ENCODE peak calls at places on chromosomes 7 and 10, in ten cellular contexts. T is GM06990, Y is neural progenitor cell, X is foreskin fibroblast, S is tibial artery, C is OCI-LY7, P is HFF-Myc, W is heart right ventricle, R is choroid plexus epithelial cell, B is AG04450. A is an unnamed sample.

GRCh38 chr7:142053988-142054387 is 57.5 kb upstream of the MGAM2 start:
- DNase-seq in T (no peak), Y (no peak), X (no peak), S (no peak), C (no peak), P (no peak), W (no peak), R (peak), B (no peak), A (no peak)

GRCh38 chr7:94145602-94146001 is 141.4 kb upstream of the BET1 start:
- DNase-seq in T (no peak), Y (no peak), X (peak), S (no peak), C (no peak), P (no peak), W (no peak), R (peak), B (no peak), A (no peak)

GRCh38 chr10:86970152-86970886 is 2.0 kb downstream of the ADIRF start:
- DNase-seq in T (peak), Y (peak), X (peak), S (peak), C (no peak), P (no peak), W (peak), R (no peak), B (no peak), A (no peak)

GRCh38 chr7:12386237-12386839 is 17.3 kb downstream of the VWDE start:
- DNase-seq in T (no peak), Y (peak), X (no peak), S (no peak), C (no peak), P (no peak), W (no peak), R (no peak), B (no peak), A (no peak)

GRCh38 chr7:3087243-3087642 is 43.6 kb upstream of the CARD11 start:
- DNase-seq in T (no peak), Y (peak), X (no peak), S (no peak), C (no peak), P (no peak), W (no peak), R (peak), B (peak), A (no peak)

GRCh38 chr10:48555310-48556042 is 49.4 kb downstream of the ARHGAP22 start:
- DNase-seq in T (no peak), Y (no peak), X (no peak), S (no peak), C (no peak), P (no peak), W (no peak), R (no peak), B (no peak), A (no peak)

GRCh38 chr7:137983308-137984008 is 18.4 kb downstream of the CREB3L2 start:
- DNase-seq in T (no peak), Y (no peak), X (no peak), S (peak), C (no peak), P (no peak), W (peak), R (no peak), B (no peak), A (no peak)

GRCh38 chr7:129644634-129645230 is 33.2 kb downstream of the NRF1 start:
- DNase-seq in T (no peak), Y (peak), X (peak), S (no peak), C (peak), P (no peak), W (no peak), R (peak), B (peak), A (peak)

GRCh38 chr10:103890194-103890658 is 27.8 kb downstream of the STN1 start:
- DNase-seq in T (no peak), Y (no peak), X (no peak), S (no peak), C (no peak), P (no peak), W (peak), R (no peak), B (no peak), A (no peak)

GRCh38 chr7:45601816-45602540 is 27.8 kb downstream of the ADCY1 start:
- DNase-seq in T (no peak), Y (no peak), X (no peak), S (peak), C (no peak), P (no peak), W (no peak), R (no peak), B (no peak), A (no peak)

GRCh38 chr10:84993251-84994035 is 665.1 kb downstream of the CCSER2 start:
- DNase-seq in T (no peak), Y (no peak), X (no peak), S (no peak), C (no peak), P (no peak), W (no peak), R (no peak), B (no peak), A (no peak)

GRCh38 chr7:151075662-151075971 is 5.0 kb downstream of the FASTK start:
- DNase-seq in T (no peak), Y (no peak), X (no peak), S (no peak), C (no peak), P (no peak), W (no peak), R (no peak), B (no peak), A (no peak)

GRCh38 chr10:116667484-116667883 is 46.7 kb downstream of the PNLIPRP2 start:
- DNase-seq in T (no peak), Y (no peak), X (no peak), S (no peak), C (no peak), P (no peak), W (no peak), R (no peak), B (no peak), A (no peak)

GRCh38 chr10:71468363-71469094 is 71.8 kb downstream of the CDH23 start:
- DNase-seq in T (no peak), Y (no peak), X (no peak), S (no peak), C (no peak), P (no peak), W (no peak), R (no peak), B (no peak), A (no peak)

GRCh38 chr7:135192914-135193536 is 18.3 kb downstream of the WDR91 start:
- DNase-seq in T (no peak), Y (no peak), X (no peak), S (peak), C (no peak), P (no peak), W (no peak), R (no peak), B (no peak), A (no peak)

GRCh38 chr10:51629969-51630617 is 69.3 kb downstream of the CSTF2T start:
- DNase-seq in T (no peak), Y (no peak), X (peak), S (no peak), C (no peak), P (no peak), W (peak), R (no peak), B (peak), A (no peak)

GRCh38 chr7:82517059-82517458 is 73.5 kb upstream of the CACNA2D1 start:
- DNase-seq in T (no peak), Y (no peak), X (no peak), S (no peak), C (no peak), P (no peak), W (no peak), R (no peak), B (no peak), A (no peak)

GRCh38 chr10:62916157-62916603 is 100.0 kb upstream of the EGR2 start:
- DNase-seq in T (no peak), Y (no peak), X (peak), S (no peak), C (no peak), P (no peak), W (no peak), R (peak), B (no peak), A (no peak)

GRCh38 chr7:102320601-102321350 is 34.1 kb downstream of the SH2B2 start:
- DNase-seq in T (no peak), Y (no peak), X (no peak), S (no peak), C (no peak), P (no peak), W (no peak), R (no peak), B (no peak), A (no peak)

GRCh38 chr10:120217736-120218135 is 239.3 kb upstream of the PLPP4 start:
- DNase-seq in T (no peak), Y (no peak), X (no peak), S (no peak), C (no peak), P (no peak), W (no peak), R (no peak), B (no peak), A (no peak)

GRCh38 chr10:61478621-61479312 is 25.6 kb upstream of the TMEM26 start:
- DNase-seq in T (no peak), Y (no peak), X (no peak), S (no peak), C (no peak), P (no peak), W (no peak), R (peak), B (no peak), A (no peak)

GRCh38 chr7:13198741-13199140 is 511.3 kb downstream of the ARL4A start:
- DNase-seq in T (no peak), Y (no peak), X (no peak), S (no peak), C (no peak), P (no peak), W (no peak), R (no peak), B (no peak), A (no peak)

GRCh38 chr7:36279251-36279925 is 110.3 kb upstream of the ANLN start:
- DNase-seq in T (peak), Y (no peak), X (no peak), S (peak), C (no peak), P (no peak), W (no peak), R (no peak), B (no peak), A (peak)

GRCh38 chr10:72525277-72525676 is 100.6 kb downstream of the MICU1 start:
- DNase-seq in T (no peak), Y (no peak), X (peak), S (no peak), C (no peak), P (no peak), W (no peak), R (peak), B (no peak), A (no peak)

GRCh38 chr10:97850446-97850845 is 803 bp downstream of the GOLGA7B start:
- DNase-seq in T (no peak), Y (peak), X (no peak), S (no peak), C (no peak), P (no peak), W (no peak), R (no peak), B (no peak), A (no peak)

GRCh38 chr10:30058570-30059132 is 735 bp downstream of the JCAD start:
- DNase-seq in T (no peak), Y (peak), X (no peak), S (no peak), C (no peak), P (no peak), W (no peak), R (peak), B (no peak), A (no peak)

GRCh38 chr7:107934991-107935770 is 44.2 kb downstream of the DLD start:
- DNase-seq in T (no peak), Y (no peak), X (peak), S (no peak), C (no peak), P (no peak), W (no peak), R (peak), B (no peak), A (no peak)

GRCh38 chr10:43862756-43863155 is 214.1 kb upstream of the ZNF32 start:
- DNase-seq in T (no peak), Y (no peak), X (no peak), S (no peak), C (no peak), P (no peak), W (no peak), R (no peak), B (no peak), A (no peak)

GRCh38 chr7:122182081-122182480 is 38.0 kb upstream of the AASS start:
- DNase-seq in T (no peak), Y (no peak), X (no peak), S (no peak), C (no peak), P (no peak), W (no peak), R (no peak), B (no peak), A (no peak)

GRCh38 chr10:45374451-45375052 is 536 bp downstream of the ALOX5 start:
- DNase-seq in T (peak), Y (no peak), X (no peak), S (no peak), C (peak), P (no peak), W (no peak), R (no peak), B (no peak), A (peak)

GRCh38 chr10:81215498-81215897 is 659.5 kb upstream of the NRG3 start:
- DNase-seq in T (no peak), Y (no peak), X (no peak), S (no peak), C (no peak), P (no peak), W (no peak), R (no peak), B (no peak), A (no peak)

GRCh38 chr10:81213360-81213759 is 661.6 kb upstream of the NRG3 start:
- DNase-seq in T (no peak), Y (no peak), X (no peak), S (no peak), C (no peak), P (no peak), W (no peak), R (no peak), B (no peak), A (no peak)

GRCh38 chr10:81219758-81220157 is 655.2 kb upstream of the NRG3 start:
- DNase-seq in T (no peak), Y (no peak), X (no peak), S (no peak), C (no peak), P (no peak), W (no peak), R (no peak), B (no peak), A (no peak)

GRCh38 chr10:81216949-81217348 is 658.0 kb upstream of the NRG3 start:
- DNase-seq in T (no peak), Y (no peak), X (no peak), S (no peak), C (no peak), P (no peak), W (no peak), R (no peak), B (no peak), A (no peak)

GRCh38 chr10:81218307-81218706 is 656.7 kb upstream of the NRG3 start:
- DNase-seq in T (no peak), Y (no peak), X (no peak), S (no peak), C (no peak), P (no peak), W (no peak), R (no peak), B (no peak), A (no peak)
- H3K4me3 ChIP-seq in T (no peak), Y (no peak), X (no peak), S (no peak), C (no peak), P (no peak), W (no peak), R (no peak), B (no peak), A (no peak)

GRCh38 chr7:115359119-115359518 is 437.2 kb downstream of the MDFIC start:
- DNase-seq in T (no peak), Y (no peak), X (no peak), S (no peak), C (no peak), P (no peak), W (no peak), R (no peak), B (no peak), A (peak)

GRCh38 chr7:115357213-115357999 is 435.5 kb downstream of the MDFIC start:
- DNase-seq in T (no peak), Y (no peak), X (peak), S (no peak), C (no peak), P (peak), W (no peak), R (no peak), B (peak), A (no peak)

GRCh38 chr7:115354925-115355324 is 433.0 kb downstream of the MDFIC start:
- DNase-seq in T (no peak), Y (no peak), X (no peak), S (no peak), C (no peak), P (no peak), W (no peak), R (no peak), B (no peak), A (no peak)

GRCh38 chr7:115359919-115360318 is 438.0 kb downstream of the MDFIC start:
- DNase-seq in T (no peak), Y (no peak), X (no peak), S (no peak), C (no peak), P (no peak), W (no peak), R (no peak), B (no peak), A (no peak)

GRCh38 chr7:115356139-115356746 is 434.3 kb downstream of the MDFIC start:
- DNase-seq in T (no peak), Y (peak), X (peak), S (no peak), C (peak), P (no peak), W (no peak), R (peak), B (no peak), A (peak)
- TF ChIP-seq CTCF in T (peak), Y (peak), X (peak), S (no peak), C (peak), P (peak), W (no peak), R (peak), B (peak), A (peak)

GRCh38 chr10:92505044-92505443 is 68.8 kb downstream of the IDE start:
- DNase-seq in T (no peak), Y (no peak), X (no peak), S (no peak), C (no peak), P (no peak), W (no peak), R (no peak), B (no peak), A (no peak)

GRCh38 chr10:92502296-92502695 is 71.6 kb downstream of the IDE start:
- DNase-seq in T (no peak), Y (no peak), X (peak), S (no peak), C (no peak), P (no peak), W (no peak), R (no peak), B (no peak), A (no peak)

GRCh38 chr10:92508866-92509265 is 65.0 kb downstream of the IDE start:
- DNase-seq in T (no peak), Y (no peak), X (no peak), S (no peak), C (no peak), P (no peak), W (no peak), R (no peak), B (no peak), A (no peak)

GRCh38 chr10:92506336-92506735 is 67.6 kb downstream of the IDE start:
- DNase-seq in T (no peak), Y (peak), X (no peak), S (no peak), C (no peak), P (no peak), W (no peak), R (no peak), B (no peak), A (no peak)
- H3K4me3 ChIP-seq in T (no peak), Y (no peak), X (no peak), S (no peak), C (no peak), P (no peak), W (no peak), R (no peak), B (no peak), A (no peak)

GRCh38 chr7:66493235-66494181 is 135.2 kb upstream of the KCTD7 start:
- DNase-seq in T (peak), Y (peak), X (peak), S (peak), C (peak), P (peak), W (peak), R (peak), B (peak), A (peak)
- TF ChIP-seq CTCF in T (peak), Y (peak), X (no peak), S (peak), C (peak), P (no peak), W (peak), R (peak), B (peak), A (peak)

A was measured in GM12865.